ENCODE peak calls at places on chromosomes 12 and 14, in eight cellular contexts. A, Z, R, I, Q, J, V and T are unnamed samples.
A peak's percentile ranks its signal among the peaks of the same experiment; 100 is the strongest.

GRCh38 chr12:131511391-131511802 is 199.5 kb upstream of the SFSWAP start:
- DNase-seq in A (no peak), Z (no peak), R (no peak), I (no peak), Q (peak; percentile 3), J (peak; percentile 12), V (no peak), T (no peak)

GRCh38 chr14:68518180-68518579 is 274.7 kb downstream of the ZFP36L1 start:
- DNase-seq in A (no peak), Z (no peak), R (no peak), I (no peak), Q (no peak), J (no peak), V (no peak), T (peak; percentile 89)

GRCh38 chr14:61535032-61535431 is 160.3 kb upstream of the HIF1A start:
- DNase-seq in A (no peak), Z (no peak), R (no peak), I (no peak), Q (no peak), J (no peak), V (no peak), T (no peak)

GRCh38 chr12:123149088-123149827 is 1.6 kb downstream of the PITPNM2 start:
- DNase-seq in A (no peak), Z (peak; percentile 48), R (no peak), I (peak; percentile 41), Q (no peak), J (no peak), V (no peak), T (peak; percentile 84)

GRCh38 chr12:89693639-89694202 is 14.9 kb downstream of the ATP2B1 start:
- DNase-seq in A (no peak), Z (no peak), R (no peak), I (no peak), Q (no peak), J (no peak), V (no peak), T (no peak)

GRCh38 chr12:121494093-121494787 is 86.6 kb downstream of the KDM2B start:
- DNase-seq in A (no peak), Z (peak; percentile 73), R (no peak), I (no peak), Q (peak; percentile 8), J (peak; percentile 44), V (peak; percentile 46), T (no peak)

GRCh38 chr14:25658988-25659387 is 609.0 kb upstream of the STXBP6 start:
- DNase-seq in A (no peak), Z (no peak), R (no peak), I (no peak), Q (no peak), J (peak; percentile 15), V (no peak), T (no peak)

GRCh38 chr14:84250863-84251262 is 1279.1 kb upstream of the FLRT2 start:
- DNase-seq in A (no peak), Z (no peak), R (no peak), I (no peak), Q (no peak), J (no peak), V (no peak), T (no peak)

GRCh38 chr12:133130808-133131128 is 341 bp downstream of the ZNF10 start:
- DNase-seq in A (peak; percentile 67), Z (peak; percentile 19), R (peak; percentile 56), I (peak; percentile 66), Q (no peak), J (peak; percentile 45), V (peak; percentile 32), T (no peak)

GRCh38 chr12:127745466-127746220 is 521.3 kb upstream of the TMEM132C start:
- DNase-seq in A (no peak), Z (no peak), R (no peak), I (no peak), Q (no peak), J (no peak), V (no peak), T (no peak)

GRCh38 chr12:56766535-56766934 is 3.4 kb downstream of the HSD17B6 start:
- DNase-seq in A (no peak), Z (no peak), R (no peak), I (no peak), Q (no peak), J (no peak), V (no peak), T (no peak)

GRCh38 chr12:56768424-56768823 is 5.3 kb downstream of the HSD17B6 start:
- DNase-seq in A (no peak), Z (no peak), R (no peak), I (no peak), Q (no peak), J (no peak), V (no peak), T (no peak)

GRCh38 chr12:56760460-56760859 is 2.7 kb upstream of the HSD17B6 start:
- DNase-seq in A (no peak), Z (no peak), R (no peak), I (no peak), Q (no peak), J (no peak), V (no peak), T (no peak)

GRCh38 chr12:56759270-56759908 is 3.7 kb upstream of the HSD17B6 start:
- DNase-seq in A (no peak), Z (no peak), R (no peak), I (no peak), Q (no peak), J (no peak), V (no peak), T (no peak)

GRCh38 chr12:56763753-56764657 is 881 bp downstream of the HSD17B6 start:
- DNase-seq in A (no peak), Z (no peak), R (no peak), I (no peak), Q (no peak), J (no peak), V (no peak), T (no peak)
- H3K4me3 ChIP-seq in A (peak overlapping the region; percentile 38), Z (no peak overlapping the region), R (no peak overlapping the region), I (no peak overlapping the region), Q (no peak overlapping the region), J (no peak overlapping the region), V (peak overlapping the region; percentile 9), T (peak overlapping the region; percentile 30)

GRCh38 chr14:103517172-103517566 is 5.5 kb downstream of the CKB start:
- DNase-seq in A (peak; percentile 63), Z (no peak), R (no peak), I (no peak), Q (no peak), J (no peak), V (no peak), T (no peak)
- TF ChIP-seq POLR2AphosphoS5 in A (no peak), Z (no peak), R (no peak), I (no peak), Q (no peak), J (no peak), V (no peak), T (no peak)

GRCh38 chr12:116520801-116521471 is 38.2 kb upstream of the MAP1LC3B2 start:
- DNase-seq in A (no peak), Z (peak; percentile 35), R (peak; percentile 72), I (peak; percentile 80), Q (no peak), J (no peak), V (no peak), T (no peak)
- H3K27ac ChIP-seq in A (no peak overlapping the region), Z (peak overlapping the region; percentile 17), R (peak overlapping the region; percentile 71), I (peak overlapping the region; percentile 45), Q (peak overlapping the region; percentile 97), J (no peak overlapping the region), V (no peak overlapping the region), T (no peak overlapping the region)

GRCh38 chr14:49583629-49584028 is 2.6 kb downstream of the RPS29 start:
- DNase-seq in A (no peak), Z (no peak), R (no peak), I (no peak), Q (no peak), J (no peak), V (no peak), T (no peak)
- H3K4me3 ChIP-seq in A (no peak overlapping the region), Z (no peak overlapping the region), R (no peak overlapping the region), I (no peak overlapping the region), Q (no peak overlapping the region), J (no peak overlapping the region), V (no peak overlapping the region), T (no peak overlapping the region)

GRCh38 chr12:46386360-46386867 is 13.8 kb upstream of the SLC38A2 start:
- DNase-seq in A (no peak), Z (no peak), R (no peak), I (no peak), Q (no peak), J (no peak), V (no peak), T (no peak)
- TF ChIP-seq POLR2AphosphoS5 in A (peak; percentile 34), Z (peak; percentile 73), R (no peak), I (no peak), Q (no peak), J (no peak), V (no peak), T (peak; percentile 94)

GRCh38 chr12:57460457-57461325 is 1.1 kb downstream of the GLI1 start:
- DNase-seq in A (no peak), Z (peak; percentile 63), R (no peak), I (no peak), Q (no peak), J (no peak), V (no peak), T (no peak)
- H3K27ac ChIP-seq in A (peak overlapping the region; percentile 89), Z (no peak overlapping the region), R (peak overlapping the region; percentile 85), I (peak overlapping the region; percentile 2), Q (peak overlapping the region; percentile 45), J (peak overlapping the region; percentile 88), V (peak overlapping the region; percentile 20), T (peak overlapping the region; percentile 89)

DNA sequence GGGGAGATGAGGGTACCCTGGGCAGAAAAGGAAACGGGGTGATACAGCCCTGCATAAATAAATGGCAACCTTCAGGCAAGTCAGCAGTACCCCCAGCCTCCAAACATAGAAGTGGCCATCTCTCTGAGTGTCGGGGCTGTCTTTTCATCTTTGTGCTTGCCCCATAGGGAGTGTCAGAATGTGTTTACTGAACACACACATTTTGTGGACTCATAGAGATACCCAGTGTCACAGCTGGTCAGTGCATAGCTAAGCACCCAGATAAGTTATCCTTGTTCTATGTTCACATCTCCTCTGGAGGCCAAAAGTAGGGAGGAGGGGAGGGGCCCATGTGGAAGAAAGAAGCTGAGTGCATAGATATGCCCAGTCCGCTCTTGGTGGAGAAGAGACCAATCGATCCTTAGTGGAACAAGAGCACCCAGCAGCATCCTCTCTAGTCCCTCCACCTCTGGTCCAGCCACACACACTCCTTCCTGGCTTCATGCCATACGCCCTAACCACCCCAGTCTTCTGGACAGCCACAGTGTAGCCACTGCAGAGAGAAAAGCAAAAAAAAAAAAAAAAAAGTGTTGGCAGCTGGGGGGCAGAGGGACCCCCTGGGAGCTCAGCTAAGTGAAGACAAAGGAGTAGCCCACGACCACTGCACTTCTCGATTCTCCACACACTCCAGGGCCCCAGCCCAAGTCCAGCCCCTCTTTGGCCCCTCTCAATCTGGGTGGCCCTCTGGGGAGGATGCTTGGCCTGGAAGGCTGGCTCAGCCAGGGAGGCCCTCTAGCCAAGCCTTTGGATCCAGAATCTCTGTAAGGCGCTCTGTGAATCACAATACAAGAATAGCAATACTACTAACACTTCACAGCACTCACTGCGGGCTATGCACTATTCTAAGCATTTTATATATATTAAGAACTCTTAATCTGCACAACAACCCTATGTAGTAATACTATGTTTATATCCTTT is 2.6 kb downstream of the ITGA7 start:
- DNase-seq in A (no peak), Z (no peak), R (no peak), I (no peak), Q (no peak), J (no peak), V (no peak), T (no peak)
- H3K4me3 ChIP-seq in A (peak overlapping the region; percentile 76), Z (no peak overlapping the region), R (peak overlapping the region; percentile 68), I (peak overlapping the region; percentile 63), Q (no peak overlapping the region), J (peak overlapping the region; percentile 45), V (peak overlapping the region; percentile 68), T (peak overlapping the region; percentile 1)